ENCODE peak calls at places on chromosomes 3 and 15, in seven cellular contexts. U is HepG2, K is ovary, X is OCI-LY7, F is K562, E is mucosa of descending colon, D is lower leg skin. T is an unnamed sample.

GRCh38 chr3:186097663-186098451 is 11.0 kb downstream of the ETV5 start:
- DNase-seq in U (peak; percentile 99), K (no peak), X (no peak), F (peak; percentile 55), E (peak; percentile 63), D (peak; percentile 58), T (peak; percentile 78)

GRCh38 chr3:56681963-56682457 is 1.1 kb downstream of the TASOR start:
- DNase-seq in U (no peak), K (no peak), X (no peak), F (no peak), E (no peak), D (no peak), T (no peak)

GRCh38 chr3:49378249-49378899 is 20.2 kb upstream of the GPX1 start:
- DNase-seq in U (peak; percentile 18), K (peak; percentile 65), X (no peak), F (no peak), E (no peak), D (peak; percentile 54), T (peak; percentile 85)

GRCh38 chr3:123028233-123028828 is 768 bp upstream of the SEMA5B start:
- DNase-seq in U (peak; percentile 13), K (peak; percentile 55), X (peak; percentile 39), F (peak; percentile 56), E (no peak), D (peak; percentile 35), T (peak; percentile 84)

GRCh38 chr3:69710153-69710977 is 28.9 kb upstream of the MITF start:
- DNase-seq in U (no peak), K (no peak), X (no peak), F (no peak), E (no peak), D (no peak), T (no peak)

GRCh38 chr15:65066635-65067333 is 1.0 kb downstream of the RASL12 start:
- DNase-seq in U (no peak), K (peak; percentile 84), X (no peak), F (no peak), E (no peak), D (no peak), T (no peak)

GRCh38 chr3:114582929-114583328 is 289.1 kb downstream of the TIGIT start:
- DNase-seq in U (no peak), K (no peak), X (no peak), F (no peak), E (no peak), D (no peak), T (no peak)

GRCh38 chr3:30550246-30550645 is 56.2 kb upstream of the TGFBR2 start:
- DNase-seq in U (peak; percentile 33), K (no peak), X (no peak), F (no peak), E (no peak), D (no peak), T (no peak)

GRCh38 chr3:111285691-111286090 is 214.1 kb downstream of the NECTIN3 start:
- DNase-seq in U (no peak), K (no peak), X (no peak), F (no peak), E (no peak), D (no peak), T (no peak)

GRCh38 chr3:129599607-129600006 is 6.9 kb downstream of the PLXND1 start:
- DNase-seq in U (no peak), K (no peak), X (no peak), F (peak; percentile 45), E (no peak), D (no peak), T (peak; percentile 78)

GRCh38 chr3:4805662-4806061 is 173.6 kb upstream of the BHLHE40 start:
- DNase-seq in U (no peak), K (no peak), X (no peak), F (no peak), E (no peak), D (no peak), T (no peak)

GRCh38 chr15:51076898-51077564 is 17.7 kb downstream of the TNFAIP8L3 start:
- DNase-seq in U (no peak), K (peak; percentile 90), X (no peak), F (no peak), E (peak; percentile 55), D (no peak), T (peak; percentile 81)

DNA sequence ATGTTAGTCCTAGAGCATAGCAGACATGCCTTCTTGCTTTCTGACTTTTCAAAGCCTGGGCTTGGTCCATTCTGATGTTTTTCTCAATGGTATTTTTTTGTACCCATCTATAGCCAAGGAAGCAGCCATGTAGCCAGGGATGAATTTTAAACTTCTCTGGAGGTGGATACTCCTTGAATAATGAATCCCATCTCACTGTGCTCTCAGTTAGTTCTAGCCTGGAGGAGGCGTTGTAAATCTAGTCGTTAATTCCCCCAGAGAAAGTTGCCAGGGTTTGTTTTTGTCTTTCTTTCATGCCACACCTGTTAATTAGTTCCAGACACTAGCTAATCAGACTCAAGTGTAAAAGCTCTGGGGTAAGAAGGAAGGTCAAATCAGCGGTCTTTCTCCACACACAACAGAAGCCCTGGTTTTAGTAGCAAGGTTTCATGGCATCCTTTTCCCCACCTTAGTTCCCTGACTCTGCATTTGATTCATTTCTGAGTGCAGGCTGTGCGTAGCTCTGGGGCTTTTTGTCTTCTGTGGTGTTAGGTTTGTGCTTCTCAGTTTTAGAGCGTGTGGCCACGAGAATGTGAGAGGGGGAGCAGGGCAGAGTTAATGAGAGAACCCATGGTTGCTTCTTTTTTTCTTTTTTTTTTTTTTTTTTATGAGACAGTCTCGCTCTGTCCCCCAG is 19.7 kb downstream of the PTPRG start:
- DNase-seq in U (no peak), K (no peak), X (no peak), F (no peak), E (no peak), D (no peak), T (no peak)
- H3K4me3 ChIP-seq in U (no peak overlapping the region), K (no peak overlapping the region), X (no peak overlapping the region), F (no peak overlapping the region), E (no peak overlapping the region), D (no peak overlapping the region), T (no peak overlapping the region)

DNA sequence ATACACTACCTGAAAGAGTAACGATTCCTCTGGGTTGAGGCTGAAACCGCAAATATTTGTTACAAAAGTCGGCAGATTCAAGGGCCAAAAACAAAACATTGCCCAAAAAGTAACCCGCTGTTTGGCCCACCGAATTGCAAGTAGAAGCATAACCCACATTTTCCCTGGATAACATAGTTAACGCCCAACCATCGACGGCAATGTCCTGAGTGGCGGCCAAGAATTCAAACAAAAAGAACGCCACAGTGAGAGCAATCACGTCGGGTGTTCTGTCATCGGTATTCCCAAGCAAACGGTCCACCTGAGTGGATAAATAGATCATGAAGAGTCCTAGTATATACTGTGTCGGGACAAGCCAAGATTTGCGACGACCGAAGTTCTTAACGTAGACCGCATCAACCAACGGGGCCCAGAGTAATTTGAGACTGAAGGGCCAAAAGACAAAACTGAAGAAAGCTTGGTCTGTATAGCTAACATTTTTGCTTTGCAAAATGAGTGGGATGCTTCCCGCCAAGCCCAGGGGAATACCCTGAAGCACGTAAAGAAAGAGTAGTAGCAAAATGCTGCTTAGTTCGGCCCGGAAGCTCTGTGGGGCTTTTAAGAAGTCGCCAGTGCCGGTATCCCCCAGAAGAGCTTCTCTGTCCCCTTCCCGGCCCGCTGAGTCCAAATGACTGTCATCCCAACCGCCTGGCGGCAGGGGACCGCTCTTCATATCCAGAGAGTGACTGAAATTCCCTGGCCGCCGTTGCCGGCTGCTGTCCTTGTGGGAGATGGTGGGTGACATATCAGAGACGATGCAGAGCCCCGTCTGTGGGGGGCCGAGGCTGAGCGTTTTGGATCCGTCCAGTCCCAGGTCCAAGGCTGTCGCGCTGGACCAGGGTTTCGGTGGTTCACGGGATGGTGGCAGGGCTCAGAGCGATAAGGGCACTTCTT is 747 bp downstream of the SLC33A1 start:
- DNase-seq in U (peak; percentile 36), K (no peak), X (peak; percentile 43), F (no peak), E (no peak), D (peak; percentile 28), T (peak; percentile 30)
- TF ChIP-seq CTCF in U (no peak), K (no peak), X (no peak), F (peak; percentile 28), E (no peak), D (no peak), T (no peak)

GRCh38 chr3:157543491-157544035 is 40.3 kb upstream of the VEPH1 start:
- DNase-seq in U (no peak), K (no peak), X (no peak), F (no peak), E (no peak), D (no peak), T (no peak)
- H3K4me3 ChIP-seq in U (no peak overlapping the region), K (peak overlapping the region; percentile 14), X (no peak overlapping the region), F (no peak overlapping the region), E (no peak overlapping the region), D (no peak overlapping the region), T (peak overlapping the region; percentile 61)

GRCh38 chr15:66684136-66684681 is 17.8 kb upstream of the SMAD6 start:
- DNase-seq in U (no peak), K (no peak), X (no peak), F (no peak), E (no peak), D (no peak), T (no peak)

GRCh38 chr15:66682246-66682645 is 19.8 kb upstream of the SMAD6 start:
- DNase-seq in U (no peak), K (no peak), X (no peak), F (no peak), E (no peak), D (no peak), T (no peak)

GRCh38 chr15:66682865-66683264 is 19.2 kb upstream of the SMAD6 start:
- DNase-seq in U (no peak), K (no peak), X (peak; percentile 36), F (no peak), E (no peak), D (no peak), T (no peak)

GRCh38 chr15:66681395-66681794 is 20.6 kb upstream of the SMAD6 start:
- DNase-seq in U (no peak), K (no peak), X (no peak), F (no peak), E (no peak), D (no peak), T (no peak)

DNA sequence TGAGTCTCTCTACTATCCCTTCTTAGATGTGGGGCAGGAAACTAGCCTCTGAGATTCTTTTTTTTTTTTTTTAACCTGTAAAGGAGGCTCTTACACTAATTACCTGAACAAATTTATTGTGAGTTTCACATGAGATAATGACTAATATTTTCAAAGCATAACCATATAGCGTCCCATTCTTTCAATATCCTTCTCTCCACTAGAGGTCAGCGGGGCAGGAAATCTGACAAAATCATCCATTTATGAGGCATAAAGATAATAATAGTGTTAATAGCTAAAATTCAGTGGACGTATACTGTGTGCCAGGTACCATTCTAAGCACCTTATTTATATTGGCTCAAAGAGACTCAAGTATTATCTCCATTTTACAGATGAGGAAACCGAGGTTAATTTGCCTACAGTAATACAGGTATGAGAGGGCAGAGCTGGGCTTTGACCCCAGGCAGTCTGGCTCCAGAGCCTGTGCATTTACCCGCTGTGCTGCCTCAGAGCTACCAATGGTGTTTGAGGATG is 16.3 kb upstream of the SMAD6 start:
- DNase-seq in U (no peak), K (no peak), X (no peak), F (no peak), E (no peak), D (no peak), T (no peak)
- TF ChIP-seq CTCF in U (no peak), K (no peak), X (peak; percentile 75), F (peak; percentile 29), E (no peak), D (no peak), T (peak; percentile 36)

T was measured in fibroblast of villous mesenchyme.